ENCODE peak calls at places on chromosome 14, in four cellular contexts. W, B, M and X are unnamed samples.

GRCh38 chr14:33765251-33765650 is 185.6 kb downstream of the EGLN3 start:
- DNase-seq in B (no peak), M (no peak), W (no peak), X (no peak)

GRCh38 chr14:89833120-89833521 is 121.4 kb downstream of the EFCAB11 start:
- DNase-seq in W (no peak), M (no peak), B (no peak), X (no peak)

GRCh38 chr14:22387776-22388241 is 201.2 kb downstream of the DAD1 start:
- DNase-seq in B (no peak), M (no peak), W (no peak), X (no peak)

GRCh38 chr14:64340560-64341196 is 46.5 kb upstream of the ESR2 start:
- DNase-seq in B (no peak), M (no peak), W (no peak), X (no peak)

GRCh38 chr14:69652942-69653680 is 41.7 kb downstream of the SUSD6 start:
- DNase-seq in M (no peak), W (no peak), B (peak), X (no peak)

GRCh38 chr14:77200406-77200985 is 18.9 kb downstream of the TMEM63C start:
- DNase-seq in M (no peak), W (peak), B (no peak), X (no peak)

GRCh38 chr14:22427771-22428228 is 161.2 kb downstream of the DAD1 start:
- DNase-seq in W (no peak), B (no peak), M (no peak), X (peak)

GRCh38 chr14:35159742-35160409 is 37.5 kb downstream of the PRORP start:
- DNase-seq in M (no peak), W (no peak), B (no peak), X (no peak)

GRCh38 chr14:100530270-100531072 is 56.7 kb downstream of the BEGAIN start:
- DNase-seq in W (no peak), M (no peak), B (peak), X (no peak)

GRCh38 chr14:67918838-67919237 is 99.3 kb downstream of the RAD51B start:
- DNase-seq in W (no peak), M (no peak), B (no peak), X (no peak)

GRCh38 chr14:100106661-100107112 is 41.5 kb downstream of the EVL start:
- DNase-seq in M (no peak), W (no peak), B (no peak), X (no peak)

GRCh38 chr14:23829736-23830474 is 123.7 kb upstream of the DHRS4 start:
- DNase-seq in M (no peak), B (peak), W (no peak), X (peak)

GRCh38 chr14:96081767-96082400 is 42.7 kb downstream of the C14orf132 start:
- DNase-seq in B (no peak), W (no peak), M (no peak), X (no peak)

GRCh38 chr14:58297412-58297761 is 968 bp upstream of the ARID4A start:
- DNase-seq in B (peak), W (no peak), M (no peak), X (no peak)

GRCh38 chr14:104927432-104927816 is 2.7 kb downstream of the PLD4 start:
- DNase-seq in M (no peak), W (no peak), B (no peak), X (no peak)

GRCh38 chr14:105120056-105120455 is 48.5 kb downstream of the JAG2 start:
- DNase-seq in W (no peak), B (no peak), M (no peak), X (no peak)

GRCh38 chr14:34179723-34180122 is 228.8 kb upstream of the EGLN3 start:
- DNase-seq in M (no peak), B (no peak), W (no peak), X (no peak)

GRCh38 chr14:35365130-35366047 is 39.2 kb downstream of the NFKBIA start:
- DNase-seq in W (no peak), B (peak), M (no peak), X (no peak)

GRCh38 chr14:55600784-55601561 is 21.0 kb downstream of the KTN1 start:
- DNase-seq in B (no peak), M (no peak), W (no peak), X (no peak)

GRCh38 chr14:35435177-35435576 is 30.6 kb upstream of the NFKBIA start:
- DNase-seq in M (no peak), W (no peak), B (no peak), X (no peak)

GRCh38 chr14:21978184-21978998 is 304.8 kb upstream of the OR4E1 start:
- DNase-seq in M (peak), W (peak), B (no peak), X (no peak)